ENCODE peak calls at places on chromosome 2, in five cellular contexts. R, A, Z, Q and P are unnamed samples.

GRCh38 chr2:190879474-190880373 is 897 bp upstream of the GLS start:
- ATAC-seq in Q (no peak), R (peak; percentile 24), A (peak; percentile 1), Z (peak; percentile 1), P (peak; percentile 14)

GRCh38 chr2:8337321-8337720 is 344.5 kb upstream of the ID2 start:
- ATAC-seq in R (no peak), A (peak; percentile 100), Q (no peak), Z (no peak), P (peak; percentile 99)

GRCh38 chr2:46557788-46558187 is 78.4 kb downstream of the TMEM247 start:
- ATAC-seq in A (peak; percentile 77), Z (no peak), R (no peak), Q (no peak), P (peak; percentile 70)

GRCh38 chr2:9410108-9410507 is 13.2 kb downstream of the ITGB1BP1 start:
- ATAC-seq in Z (no peak), Q (no peak), A (no peak), R (no peak), P (no peak)

GRCh38 chr2:41922177-41922576 is 125.6 kb upstream of the PKDCC start:
- ATAC-seq in Q (no peak), R (peak; percentile 50), Z (no peak), A (no peak), P (no peak)

GRCh38 chr2:147045113-147045512 is 799.7 kb upstream of the ACVR2A start:
- ATAC-seq in Q (no peak), A (peak; percentile 28), R (peak; percentile 61), Z (peak; percentile 68), P (peak; percentile 39)

GRCh38 chr2:174617713-174618112 is 20.1 kb upstream of the WIPF1 start:
- ATAC-seq in R (no peak), Z (no peak), Q (no peak), A (peak; percentile 78), P (peak; percentile 78)

GRCh38 chr2:216041438-216041837 is 28.1 kb upstream of the MREG start:
- ATAC-seq in Z (no peak), Q (no peak), R (no peak), A (no peak), P (no peak)

GRCh38 chr2:7956126-7956689 is 725.6 kb upstream of the ID2 start:
- ATAC-seq in A (no peak), R (no peak), Z (no peak), Q (peak; percentile 59), P (no peak)

GRCh38 chr2:233247744-233248143 is 3.7 kb upstream of the ATG16L1 start:
- ATAC-seq in R (no peak), Q (no peak), Z (peak; percentile 70), A (peak; percentile 92), P (peak; percentile 91)

GRCh38 chr2:196318517-196319377 is 147.4 kb upstream of the STK17B start:
- ATAC-seq in Q (peak; percentile 64), R (peak; percentile 42), A (no peak), Z (no peak), P (no peak)

GRCh38 chr2:207143474-207144190 is 22.1 kb downstream of the KLF7 start:
- ATAC-seq in Z (no peak), Q (peak; percentile 81), A (peak; percentile 59), R (peak; percentile 82), P (peak; percentile 82)

GRCh38 chr2:134097740-134098139 is 156.1 kb upstream of the MGAT5 start:
- ATAC-seq in Z (no peak), Q (no peak), A (no peak), R (no peak), P (no peak)